ENCODE peak calls at places on chromosomes 16 and 17, in nine cellular contexts. O is glutamatergic neuron; W is HEK293T; F is brain microvascular endothelial cell; P is Calu3; I is endothelial cell of umbilical vein; N is CD8-positive, alpha-beta memory T cell; Z is AG20443; J is activated effector memory CD4-positive, alpha-beta T cell treated with anti-CD3 and anti-CD28 coated beads, Interleukin-2, amount 50 U/mL, for 16 hours. Y is an unnamed sample.

GRCh38 chr17:2701996-2702741 is 9.4 kb downstream of the CLUH start:
- DNase-seq in O (peak), W (no peak), F (no peak), P (no peak), I (no peak), N (no peak), Z (no peak), J (peak), Y (no peak)

GRCh38 chr17:47717261-47717697 is 15.8 kb upstream of the TBX21 start:
- DNase-seq in O (no peak), W (no peak), F (no peak), P (no peak), I (no peak), N (no peak), Z (no peak), J (peak), Y (no peak)

GRCh38 chr17:82647593-82648164 is 565 bp downstream of the WDR45B start:
- DNase-seq in O (peak), W (peak), F (no peak), P (peak), I (peak), N (peak), Z (peak), J (peak), Y (no peak)

GRCh38 chr16:65534121-65534528 is 412.3 kb upstream of the CDH11 start:
- DNase-seq in O (no peak), W (no peak), F (no peak), P (no peak), I (no peak), N (no peak), Z (peak), J (no peak), Y (no peak)

GRCh38 chr16:49557070-49557446 is 183.5 kb downstream of the C16orf78 start:
- DNase-seq in O (peak), W (no peak), F (no peak), P (no peak), I (no peak), N (no peak), Z (no peak), J (no peak), Y (no peak)

GRCh38 chr17:20944014-20944905 is 98.6 kb downstream of the USP22 start:
- DNase-seq in O (peak), W (peak), F (no peak), P (peak), I (no peak), N (no peak), Z (no peak), J (no peak), Y (peak)

GRCh38 chr17:56432443-56432842 is 161.1 kb upstream of the NOG start:
- DNase-seq in O (no peak), W (no peak), F (no peak), P (no peak), I (no peak), N (no peak), Z (no peak), J (no peak), Y (no peak)

GRCh38 chr17:19482571-19482970 is 51.1 kb upstream of the SLC47A1 start:
- DNase-seq in O (no peak), W (no peak), F (no peak), P (no peak), I (no peak), N (no peak), Z (no peak), J (no peak), Y (no peak)

GRCh38 chr16:78957328-78958100 is 643.0 kb downstream of the MAF start:
- DNase-seq in O (no peak), W (no peak), F (no peak), P (no peak), I (no peak), N (no peak), Z (no peak), J (peak), Y (no peak)

GRCh38 chr16:82671743-82672142 is 45.0 kb downstream of the CDH13 start:
- DNase-seq in O (no peak), W (no peak), F (no peak), P (no peak), I (no peak), N (peak), Z (no peak), J (peak), Y (no peak)

GRCh38 chr17:73387746-73388577 is 76.2 kb upstream of the CDC42EP4 start:
- DNase-seq in O (no peak), W (no peak), F (peak), P (no peak), I (no peak), N (no peak), Z (peak), J (no peak), Y (no peak)

GRCh38 chr17:44221862-44222111 is 2.3 kb upstream of the UBTF start:
- DNase-seq in O (no peak), W (no peak), F (no peak), P (peak), I (no peak), N (no peak), Z (no peak), J (peak), Y (no peak)

GRCh38 chr16:31348578-31348977 is 6.4 kb upstream of the ITGAX start:
- DNase-seq in O (no peak), W (no peak), F (no peak), P (no peak), I (no peak), N (no peak), Z (no peak), J (no peak), Y (no peak)

GRCh38 chr17:60926466-60927183 is 249.0 kb downstream of the BCAS3 start:
- DNase-seq in O (no peak), W (no peak), F (peak), P (no peak), I (peak), N (no peak), Z (no peak), J (no peak), Y (no peak)

GRCh38 chr17:10096556-10096955 is 101.8 kb downstream of the GAS7 start:
- DNase-seq in O (no peak), W (no peak), F (no peak), P (no peak), I (no peak), N (no peak), Z (no peak), J (no peak), Y (no peak)

GRCh38 chr17:10737786-10738185 is 8.0 kb upstream of the TMEM220 start:
- DNase-seq in O (no peak), W (no peak), F (no peak), P (no peak), I (no peak), N (no peak), Z (no peak), J (no peak), Y (no peak)

GRCh38 chr17:37541880-37542675 is 52.4 kb downstream of the DUSP14 start:
- DNase-seq in O (no peak), W (no peak), F (peak), P (no peak), I (no peak), N (no peak), Z (peak), J (no peak), Y (no peak)

GRCh38 chr17:10295728-10296343 is 77.0 kb downstream of the MYH13 start:
- DNase-seq in O (peak), W (peak), F (peak), P (peak), I (no peak), N (no peak), Z (peak), J (no peak), Y (peak)

GRCh38 chr17:69828087-69828486 is 246.9 kb upstream of the KCNJ16 start:
- DNase-seq in O (no peak), W (no peak), F (peak), P (no peak), I (peak), N (no peak), Z (peak), J (no peak), Y (no peak)

GRCh38 chr17:45131616-45132301 is 556 bp downstream of the PLCD3 start:
- DNase-seq in O (peak), W (peak), F (no peak), P (peak), I (peak), N (peak), Z (no peak), J (peak), Y (no peak)

Y was measured in mucosa of gallbladder.